ENCODE peak calls at places on chromosomes 6 and 20, in five cellular contexts. One of them, this sample, is unnamed.

GRCh38 chr6:100088009-100088408 is 94.0 kb upstream of the MCHR2 start:
- DNase-seq in effector memory CD4-positive, alpha-beta T cell: no peak
- DNase-seq in psoas muscle: no peak
- DNase-seq in lower lobe of right lung: no peak
- DNase-seq in body of pancreas: no peak
- DNase-seq in this sample: no peak

GRCh38 chr6:15945593-15946159 is 183.2 kb upstream of the MYLIP start:
- DNase-seq in lower lobe of right lung: no peak
- DNase-seq in psoas muscle: no peak
- DNase-seq in body of pancreas: no peak
- DNase-seq in effector memory CD4-positive, alpha-beta T cell: no peak
- DNase-seq in this sample: no peak

GRCh38 chr20:25553819-25554296 is 31.5 kb downstream of the NINL start:
- DNase-seq in body of pancreas: no peak
- DNase-seq in lower lobe of right lung: no peak
- DNase-seq in psoas muscle: no peak
- DNase-seq in effector memory CD4-positive, alpha-beta T cell: no peak
- DNase-seq in this sample: peak

GRCh38 chr6:490251-491037 is 98.9 kb downstream of the IRF4 start:
- DNase-seq in lower lobe of right lung: no peak
- DNase-seq in psoas muscle: no peak
- DNase-seq in body of pancreas: no peak
- DNase-seq in effector memory CD4-positive, alpha-beta T cell: no peak
- DNase-seq in this sample: no peak

GRCh38 chr6:218153-219018 is 73.9 kb upstream of the DUSP22 start:
- DNase-seq in psoas muscle: no peak
- DNase-seq in lower lobe of right lung: no peak
- DNase-seq in effector memory CD4-positive, alpha-beta T cell: no peak
- DNase-seq in body of pancreas: no peak
- DNase-seq in this sample: no peak

GRCh38 chr20:62400021-62400420 is 7.1 kb downstream of the CABLES2 start:
- DNase-seq in body of pancreas: no peak
- DNase-seq in effector memory CD4-positive, alpha-beta T cell: no peak
- DNase-seq in psoas muscle: no peak
- DNase-seq in lower lobe of right lung: no peak
- DNase-seq in this sample: no peak

GRCh38 chr20:48948612-48949011 is 27.1 kb downstream of the ARFGEF2 start:
- DNase-seq in effector memory CD4-positive, alpha-beta T cell: no peak
- DNase-seq in lower lobe of right lung: no peak
- DNase-seq in psoas muscle: no peak
- DNase-seq in body of pancreas: no peak
- DNase-seq in this sample: no peak

GRCh38 chr6:157263881-157264397 is 59.4 kb downstream of the TMEM242 start:
- DNase-seq in body of pancreas: no peak
- DNase-seq in psoas muscle: no peak
- DNase-seq in effector memory CD4-positive, alpha-beta T cell: no peak
- DNase-seq in lower lobe of right lung: no peak
- DNase-seq in this sample: no peak

GRCh38 chr6:45447721-45448120 is 70.0 kb upstream of the SUPT3H start:
- DNase-seq in lower lobe of right lung: no peak
- DNase-seq in body of pancreas: no peak
- DNase-seq in effector memory CD4-positive, alpha-beta T cell: no peak
- DNase-seq in psoas muscle: no peak
- DNase-seq in this sample: no peak

GRCh38 chr6:14665827-14666724 is 548.5 kb downstream of the CD83 start:
- DNase-seq in psoas muscle: peak
- DNase-seq in lower lobe of right lung: peak
- DNase-seq in body of pancreas: no peak
- DNase-seq in effector memory CD4-positive, alpha-beta T cell: no peak
- DNase-seq in this sample: peak

GRCh38 chr6:168440520-168441433 is at the start of gene SMOC2:
- DNase-seq in lower lobe of right lung: no peak
- DNase-seq in body of pancreas: no peak
- DNase-seq in effector memory CD4-positive, alpha-beta T cell: no peak
- DNase-seq in psoas muscle: peak
- DNase-seq in this sample: no peak

GRCh38 chr6:28632326-28632851 is 106.7 kb downstream of the GPX5 start:
- DNase-seq in effector memory CD4-positive, alpha-beta T cell: no peak
- DNase-seq in lower lobe of right lung: no peak
- DNase-seq in body of pancreas: no peak
- DNase-seq in psoas muscle: no peak
- DNase-seq in this sample: no peak

GRCh38 chr6:26354162-26354561 is 10.8 kb upstream of the BTN3A2 start:
- DNase-seq in effector memory CD4-positive, alpha-beta T cell: no peak
- DNase-seq in lower lobe of right lung: no peak
- DNase-seq in body of pancreas: no peak
- DNase-seq in psoas muscle: no peak
- DNase-seq in this sample: no peak

GRCh38 chr20:55882286-55882685 is 123.0 kb downstream of the CBLN4 start:
- DNase-seq in body of pancreas: no peak
- DNase-seq in psoas muscle: no peak
- DNase-seq in lower lobe of right lung: no peak
- DNase-seq in effector memory CD4-positive, alpha-beta T cell: no peak
- DNase-seq in this sample: no peak

GRCh38 chr20:17635846-17636245 is 46.2 kb downstream of the RRBP1 start:
- DNase-seq in body of pancreas: no peak
- DNase-seq in effector memory CD4-positive, alpha-beta T cell: no peak
- DNase-seq in lower lobe of right lung: no peak
- DNase-seq in psoas muscle: no peak
- DNase-seq in this sample: no peak

GRCh38 chr20:56733967-56734366 is 104.9 kb downstream of the TFAP2C start:
- DNase-seq in body of pancreas: no peak
- DNase-seq in psoas muscle: no peak
- DNase-seq in lower lobe of right lung: no peak
- DNase-seq in effector memory CD4-positive, alpha-beta T cell: no peak
- DNase-seq in this sample: no peak

GRCh38 chr20:4320284-4320683 is 304.9 kb upstream of the RNF24 start:
- DNase-seq in lower lobe of right lung: peak
- DNase-seq in psoas muscle: no peak
- DNase-seq in effector memory CD4-positive, alpha-beta T cell: no peak
- DNase-seq in body of pancreas: no peak
- DNase-seq in this sample: no peak

GRCh38 chr20:49466114-49466912 is 16.2 kb downstream of the KCNB1 start:
- DNase-seq in lower lobe of right lung: no peak
- DNase-seq in psoas muscle: no peak
- DNase-seq in body of pancreas: no peak
- DNase-seq in effector memory CD4-positive, alpha-beta T cell: no peak
- DNase-seq in this sample: no peak

GRCh38 chr6:85458184-85458583 is 8.3 kb downstream of the NT5E start:
- DNase-seq in psoas muscle: no peak
- DNase-seq in body of pancreas: no peak
- DNase-seq in effector memory CD4-positive, alpha-beta T cell: no peak
- DNase-seq in lower lobe of right lung: no peak
- DNase-seq in this sample: no peak

GRCh38 chr6:104940881-104941693 is 15.8 kb upstream of the LIN28B start:
- DNase-seq in lower lobe of right lung: peak
- DNase-seq in body of pancreas: peak
- DNase-seq in effector memory CD4-positive, alpha-beta T cell: no peak
- DNase-seq in psoas muscle: peak
- DNase-seq in this sample: peak

GRCh38 chr6:148867851-148868250 is 121.0 kb downstream of the UST start:
- DNase-seq in effector memory CD4-positive, alpha-beta T cell: no peak
- DNase-seq in body of pancreas: no peak
- DNase-seq in psoas muscle: no peak
- DNase-seq in lower lobe of right lung: no peak
- DNase-seq in this sample: no peak

GRCh38 chr6:36516559-36516958 is 30.7 kb downstream of the STK38 start:
- DNase-seq in body of pancreas: no peak
- DNase-seq in lower lobe of right lung: no peak
- DNase-seq in psoas muscle: no peak
- DNase-seq in effector memory CD4-positive, alpha-beta T cell: no peak
- DNase-seq in this sample: no peak

GRCh38 chr6:15443119-15443518 is 197.2 kb downstream of the JARID2 start:
- DNase-seq in effector memory CD4-positive, alpha-beta T cell: no peak
- DNase-seq in psoas muscle: no peak
- DNase-seq in lower lobe of right lung: no peak
- DNase-seq in body of pancreas: no peak
- DNase-seq in this sample: peak

GRCh38 chr6:56022678-56023077 is 147.3 kb upstream of the BMP5 start:
- DNase-seq in psoas muscle: no peak
- DNase-seq in body of pancreas: no peak
- DNase-seq in effector memory CD4-positive, alpha-beta T cell: no peak
- DNase-seq in lower lobe of right lung: no peak
- DNase-seq in this sample: peak

GRCh38 chr6:72048080-72048479 is 161.7 kb downstream of the RIMS1 start:
- DNase-seq in psoas muscle: no peak
- DNase-seq in body of pancreas: no peak
- DNase-seq in effector memory CD4-positive, alpha-beta T cell: no peak
- DNase-seq in lower lobe of right lung: no peak
- DNase-seq in this sample: no peak

DNA sequence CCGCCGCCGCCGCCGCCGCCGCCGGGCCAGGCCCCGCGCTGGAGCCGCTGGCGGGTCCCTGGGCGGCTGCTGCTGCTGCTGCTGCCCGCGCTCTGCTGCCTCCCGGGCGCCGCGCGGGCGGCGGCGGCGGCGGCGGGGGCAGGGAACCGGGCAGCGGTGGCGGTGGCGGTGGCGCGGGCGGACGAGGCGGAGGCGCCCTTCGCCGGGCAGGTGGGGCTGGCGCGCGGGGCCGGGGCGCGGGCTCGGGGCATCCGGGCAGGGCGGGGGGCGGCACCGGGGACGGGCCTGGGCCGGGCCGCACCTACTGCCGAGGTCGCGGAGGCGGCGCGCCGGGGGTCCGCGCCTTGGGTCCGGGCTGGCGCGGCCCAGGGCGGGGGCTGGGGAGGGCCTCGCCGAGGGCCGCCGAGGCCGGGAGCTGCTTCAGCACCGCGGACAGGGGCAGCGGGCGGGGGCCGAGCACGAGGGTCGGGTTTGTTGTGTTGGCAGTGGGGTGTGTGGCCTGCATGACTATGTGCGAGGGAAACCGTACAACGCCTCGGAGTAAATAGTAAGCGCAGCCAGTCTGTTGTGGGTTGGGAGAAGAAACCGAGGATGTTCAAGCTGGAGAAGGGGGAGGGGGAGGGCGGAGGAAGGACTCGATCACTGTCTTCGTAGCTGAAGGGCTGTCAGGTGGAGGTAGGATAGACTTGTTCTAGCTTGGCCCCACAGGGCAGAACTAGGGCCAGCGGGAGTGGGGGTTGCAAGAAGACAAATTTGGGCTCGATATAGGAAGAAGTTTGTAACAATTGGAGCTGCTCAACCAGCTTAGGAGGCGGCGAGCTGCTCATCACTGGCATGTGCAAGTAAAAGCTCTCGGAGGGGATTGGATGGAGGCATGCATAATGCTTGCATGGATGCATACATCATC is 538 bp downstream of the MMP24 start:
- DNase-seq in effector memory CD4-positive, alpha-beta T cell: no peak
- DNase-seq in lower lobe of right lung: peak
- DNase-seq in psoas muscle: peak
- DNase-seq in body of pancreas: peak
- DNase-seq in this sample: peak
- H3K4me3 ChIP-seq in effector memory CD4-positive, alpha-beta T cell: no peak
- H3K4me3 ChIP-seq in lower lobe of right lung: peak
- H3K4me3 ChIP-seq in psoas muscle: peak
- H3K4me3 ChIP-seq in body of pancreas: no peak
- H3K4me3 ChIP-seq in this sample: no peak

DNA sequence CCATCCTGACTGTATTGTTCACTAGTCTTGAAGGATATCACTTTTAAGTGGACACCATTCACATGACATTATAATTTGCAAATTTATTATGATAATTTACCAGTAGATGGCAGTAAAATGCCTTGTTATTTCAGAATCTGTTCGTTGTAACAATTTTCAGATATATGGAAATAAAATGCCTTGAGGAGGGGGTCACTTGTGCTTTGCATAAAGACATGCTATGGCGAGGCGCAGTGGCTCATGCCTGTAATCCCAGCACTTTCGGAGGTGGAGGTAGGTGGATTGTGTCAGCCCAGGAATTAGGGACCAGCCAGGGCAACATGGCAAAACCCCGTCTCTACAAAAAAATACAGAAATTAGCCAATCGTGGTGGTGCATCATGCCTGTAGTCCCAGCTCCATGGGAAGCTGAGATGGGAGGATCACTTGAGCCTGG is 9.0 kb upstream of the NCOA6 start:
- DNase-seq in body of pancreas: no peak
- DNase-seq in lower lobe of right lung: no peak
- DNase-seq in psoas muscle: no peak
- DNase-seq in effector memory CD4-positive, alpha-beta T cell: no peak
- DNase-seq in this sample: peak
- H3K4me3 ChIP-seq in body of pancreas: no peak
- H3K4me3 ChIP-seq in lower lobe of right lung: no peak
- H3K4me3 ChIP-seq in psoas muscle: no peak
- H3K4me3 ChIP-seq in effector memory CD4-positive, alpha-beta T cell: no peak
- H3K4me3 ChIP-seq in this sample: no peak

DNA sequence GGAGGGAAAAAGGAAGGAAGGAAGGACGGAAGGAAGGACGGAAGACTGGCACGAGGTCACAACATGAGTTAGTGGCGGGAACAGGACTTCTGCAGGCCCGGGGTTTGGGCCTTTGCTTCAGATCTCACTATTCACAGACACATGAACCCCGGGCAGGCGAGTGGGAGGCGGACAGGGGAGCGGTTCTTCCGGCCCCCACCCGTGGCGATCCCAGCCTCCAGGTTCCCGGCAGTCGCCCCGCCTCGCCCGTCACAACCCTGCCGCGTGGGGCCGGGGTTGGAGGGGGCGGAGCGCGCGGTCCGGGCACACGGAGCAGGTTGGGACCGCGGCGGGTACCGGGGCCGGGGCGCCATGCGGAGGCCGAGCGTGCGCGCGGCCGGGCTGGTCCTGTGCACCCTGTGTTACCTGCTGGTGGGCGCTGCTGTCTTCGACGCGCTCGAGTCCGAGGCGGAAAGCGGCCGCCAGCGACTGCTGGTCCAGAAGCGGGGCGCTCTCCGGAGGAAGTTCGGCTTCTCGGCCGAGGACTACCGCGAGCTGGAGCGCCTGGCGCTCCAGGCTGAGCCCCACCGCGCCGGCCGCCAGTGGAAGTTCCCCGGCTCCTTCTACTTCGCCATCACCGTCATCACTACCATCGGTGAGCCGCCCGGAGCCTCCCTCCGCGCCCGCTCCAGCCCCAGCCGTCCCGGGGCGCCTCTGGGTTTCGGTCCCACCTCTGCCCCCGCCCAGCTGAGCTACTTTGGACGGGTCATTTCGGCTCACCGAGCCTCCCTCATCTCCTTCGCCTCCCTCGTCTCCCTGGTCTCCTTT is at the start of gene KCNK15:
- DNase-seq in lower lobe of right lung: no peak
- DNase-seq in body of pancreas: peak
- DNase-seq in effector memory CD4-positive, alpha-beta T cell: no peak
- DNase-seq in psoas muscle: peak
- DNase-seq in this sample: no peak
- H3K4me3 ChIP-seq in lower lobe of right lung: peak
- H3K4me3 ChIP-seq in body of pancreas: peak
- H3K4me3 ChIP-seq in effector memory CD4-positive, alpha-beta T cell: peak
- H3K4me3 ChIP-seq in psoas muscle: peak
- H3K4me3 ChIP-seq in this sample: no peak

GRCh38 chr20:2693286-2693995 is 861 bp downstream of the EBF4 start:
- DNase-seq in body of pancreas: peak
- DNase-seq in effector memory CD4-positive, alpha-beta T cell: peak
- DNase-seq in lower lobe of right lung: no peak
- DNase-seq in psoas muscle: peak
- DNase-seq in this sample: peak

GRCh38 chr20:2692886-2693285 is 306 bp downstream of the EBF4 start:
- DNase-seq in body of pancreas: no peak
- DNase-seq in psoas muscle: no peak
- DNase-seq in effector memory CD4-positive, alpha-beta T cell: no peak
- DNase-seq in lower lobe of right lung: no peak
- DNase-seq in this sample: no peak

GRCh38 chr20:2695206-2695983 is 2.8 kb downstream of the EBF4 start:
- DNase-seq in psoas muscle: no peak
- DNase-seq in body of pancreas: no peak
- DNase-seq in lower lobe of right lung: no peak
- DNase-seq in effector memory CD4-positive, alpha-beta T cell: no peak
- DNase-seq in this sample: no peak

GRCh38 chr20:2693996-2694471 is 1.5 kb downstream of the EBF4 start:
- DNase-seq in lower lobe of right lung: no peak
- DNase-seq in psoas muscle: no peak
- DNase-seq in body of pancreas: no peak
- DNase-seq in effector memory CD4-positive, alpha-beta T cell: no peak
- DNase-seq in this sample: peak

GRCh38 chr20:2694519-2694918 is 1.9 kb downstream of the EBF4 start:
- DNase-seq in body of pancreas: no peak
- DNase-seq in psoas muscle: no peak
- DNase-seq in effector memory CD4-positive, alpha-beta T cell: no peak
- DNase-seq in lower lobe of right lung: no peak
- DNase-seq in this sample: no peak
- H3K4me3 ChIP-seq in body of pancreas: no peak
- H3K4me3 ChIP-seq in psoas muscle: no peak
- H3K4me3 ChIP-seq in effector memory CD4-positive, alpha-beta T cell: no peak
- H3K4me3 ChIP-seq in lower lobe of right lung: no peak
- H3K4me3 ChIP-seq in this sample: no peak

This sample was measured in SJCRH30.